ENCODE peak calls at places on chromosomes 13 and 19, in eight cellular contexts. G is AG09319, Z is stomach, T is progenitor cell of endocrine pancreas, V is lower lobe of right lung, N is GM20000, C is cardiac muscle cell, K is GM10248. B is an unnamed sample.

GRCh38 chr19:30116530-30116929 is 174.5 kb downstream of the URI1 start:
- DNase-seq in V (no peak), T (no peak), C (no peak), G (no peak), N (no peak), Z (no peak), K (no peak), B (no peak)

GRCh38 chr19:13036366-13036976 is 41.2 kb downstream of the NFIX start:
- DNase-seq in C (no peak), Z (peak), V (peak), N (no peak), G (no peak), K (no peak), T (no peak), B (no peak)

GRCh38 chr19:54390942-54391577 is 24.2 kb upstream of the TTYH1 start:
- DNase-seq in N (peak), V (no peak), T (peak), K (peak), G (peak), Z (peak), C (peak), B (peak)

GRCh38 chr13:44116562-44117315 is 237.0 kb downstream of the LACC1 start:
- DNase-seq in C (peak), N (no peak), Z (no peak), G (no peak), T (no peak), V (no peak), K (no peak), B (no peak)

GRCh38 chr19:48815870-48816501 is 5.2 kb upstream of the BCAT2 start:
- DNase-seq in N (peak), T (no peak), Z (peak), C (peak), V (no peak), K (peak), G (no peak), B (peak)

GRCh38 chr19:48997972-48998371 is 4.3 kb downstream of the RUVBL2 start:
- DNase-seq in G (no peak), K (peak), T (peak), Z (peak), V (peak), N (peak), C (peak), B (no peak)

GRCh38 chr13:36912369-36912768 is 7.7 kb downstream of the SMAD9 start:
- DNase-seq in Z (no peak), T (no peak), K (no peak), C (no peak), G (no peak), N (no peak), V (no peak), B (no peak)

GRCh38 chr19:46256855-46257254 is 27.3 kb downstream of the IGFL1 start:
- DNase-seq in T (no peak), Z (no peak), N (no peak), V (no peak), K (no peak), G (no peak), C (no peak), B (no peak)

GRCh38 chr19:4624733-4625362 is 14.5 kb upstream of the TNFAIP8L1 start:
- DNase-seq in Z (no peak), V (no peak), T (no peak), G (no peak), C (peak), K (no peak), N (no peak), B (no peak)

GRCh38 chr13:109110159-109110558 is 480.7 kb downstream of the MYO16 start:
- DNase-seq in V (no peak), T (no peak), G (no peak), C (no peak), N (no peak), Z (no peak), K (no peak), B (no peak)

GRCh38 chr13:59477011-59477410 is 686.7 kb downstream of the DIAPH3 start:
- DNase-seq in N (no peak), T (no peak), Z (no peak), K (no peak), G (no peak), C (no peak), V (no peak), B (no peak)

GRCh38 chr13:97239306-97239705 is 17.2 kb downstream of the MBNL2 start:
- DNase-seq in T (no peak), N (no peak), Z (no peak), C (no peak), G (no peak), V (no peak), K (no peak), B (no peak)

GRCh38 chr13:97237388-97237787 is 15.3 kb downstream of the MBNL2 start:
- DNase-seq in T (no peak), K (no peak), V (no peak), G (no peak), Z (no peak), C (no peak), N (no peak), B (no peak)

GRCh38 chr13:97238432-97238831 is 16.3 kb downstream of the MBNL2 start:
- DNase-seq in V (no peak), G (no peak), N (no peak), K (no peak), Z (no peak), C (no peak), T (no peak), B (no peak)

GRCh38 chr13:97239943-97240788 is 18.0 kb downstream of the MBNL2 start:
- DNase-seq in G (no peak), K (no peak), T (no peak), Z (no peak), N (no peak), C (no peak), V (no peak), B (no peak)

GRCh38 chr13:97238883-97239282 is 16.8 kb downstream of the MBNL2 start:
- DNase-seq in T (no peak), N (no peak), Z (no peak), V (no peak), G (no peak), C (no peak), K (no peak), B (no peak)
- TF ChIP-seq CTCF in T (no peak), N (no peak), Z (no peak), V (no peak), G (no peak), C (no peak), K (no peak), B (no peak)

DNA sequence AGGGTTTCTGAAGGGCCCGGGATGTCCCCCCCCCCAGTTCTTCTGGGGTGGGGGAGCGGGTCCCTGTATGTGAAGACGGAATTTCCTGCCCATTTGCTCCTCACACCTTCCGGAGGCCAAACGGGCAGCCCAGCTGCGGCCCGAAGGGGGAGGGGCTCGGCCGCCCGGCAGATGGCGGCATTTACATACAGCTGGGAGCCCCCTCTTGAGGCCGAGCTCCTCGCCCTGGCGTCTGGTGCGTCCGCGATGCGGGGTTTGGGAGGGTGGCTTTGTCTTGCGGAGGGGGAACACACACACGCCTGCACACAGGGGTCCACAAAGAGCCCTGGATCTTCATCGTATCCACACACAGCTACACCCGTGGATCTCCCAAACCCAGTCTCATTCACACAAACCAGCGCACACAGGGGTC is 891 bp upstream of the DLL3 start:
- DNase-seq in C (peak), Z (no peak), K (peak), N (peak), V (no peak), T (peak), G (no peak), B (peak)
- TF ChIP-seq CTCF in C (peak), Z (no peak), K (peak), N (peak), V (peak), T (peak), G (peak), B (peak)

GRCh38 chr19:18557474-18558201 is at the start of gene KXD1:
- DNase-seq in G (peak), V (peak), K (peak), C (peak), T (peak), N (peak), Z (peak), B (peak)
- TF ChIP-seq CTCF in G (no peak), V (no peak), K (no peak), C (no peak), T (no peak), N (no peak), Z (no peak), B (no peak)

GRCh38 chr19:16921766-16922591 is 33.2 kb downstream of the F2RL3 start:
- DNase-seq in G (no peak), C (no peak), K (no peak), Z (no peak), T (no peak), V (no peak), N (no peak), B (no peak)

GRCh38 chr19:16919496-16919895 is 30.7 kb downstream of the F2RL3 start:
- DNase-seq in V (no peak), T (no peak), G (no peak), Z (no peak), K (no peak), C (no peak), N (no peak), B (no peak)

GRCh38 chr19:16922949-16923348 is 34.1 kb downstream of the F2RL3 start:
- DNase-seq in N (no peak), K (no peak), C (no peak), T (no peak), G (no peak), V (no peak), Z (no peak), B (no peak)

GRCh38 chr19:16920816-16921529 is 32.2 kb downstream of the F2RL3 start:
- DNase-seq in G (no peak), K (no peak), C (no peak), T (no peak), V (no peak), Z (no peak), N (no peak), B (no peak)

GRCh38 chr19:16922592-16922934 is 33.8 kb downstream of the F2RL3 start:
- DNase-seq in N (no peak), Z (no peak), K (no peak), C (no peak), V (no peak), T (no peak), G (no peak), B (no peak)
- TF ChIP-seq CTCF in N (no peak), Z (no peak), K (no peak), C (no peak), V (no peak), T (no peak), G (no peak), B (no peak)

DNA sequence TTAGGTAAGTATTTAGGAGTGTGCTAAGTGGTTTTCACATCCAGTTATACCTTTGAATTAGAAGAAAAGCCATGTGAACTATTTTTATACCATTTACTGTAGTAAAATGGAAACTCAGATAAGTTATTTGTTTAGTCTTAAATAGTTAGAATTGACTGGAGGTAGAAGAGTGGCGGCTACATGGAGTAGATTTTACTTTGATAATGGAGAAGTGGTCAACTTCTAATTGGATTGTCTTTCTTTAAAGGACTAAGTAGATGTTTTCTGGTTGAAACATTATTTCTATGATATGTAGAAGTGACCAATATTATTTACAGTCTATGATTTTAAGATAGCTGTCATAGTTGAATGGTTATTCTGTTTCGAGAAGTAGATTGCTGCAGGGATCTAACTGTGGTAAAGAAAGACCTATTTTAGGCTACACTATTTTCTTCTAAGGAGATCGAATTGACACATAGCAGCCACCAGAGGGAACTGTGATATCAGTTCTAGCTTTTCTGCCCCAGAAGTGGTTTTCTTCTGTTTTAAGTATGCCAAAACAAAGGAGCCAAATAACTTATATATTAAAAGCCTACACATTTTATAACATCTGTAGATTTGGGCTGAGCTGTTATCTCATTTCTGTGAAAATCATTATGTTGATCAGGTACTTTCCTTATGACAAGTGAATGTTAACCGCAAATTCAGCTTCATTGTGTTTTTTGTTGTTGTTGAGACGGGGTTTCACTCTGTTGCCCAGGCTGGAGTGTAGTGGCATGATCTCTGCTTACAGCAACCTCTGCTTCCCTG is 26.1 kb downstream of the ZMYM2 start:
- DNase-seq in G (peak), C (peak), T (no peak), N (peak), K (peak), Z (no peak), V (no peak), B (peak)
- TF ChIP-seq CTCF in G (peak), C (peak), T (peak), N (peak), K (peak), Z (no peak), V (peak), B (peak)

GRCh38 chr19:32622002-32622401 is 41.0 kb downstream of the PDCD5 start:
- DNase-seq in G (no peak), C (no peak), Z (no peak), V (no peak), N (no peak), T (no peak), K (no peak), B (no peak)
- TF ChIP-seq CTCF in G (no peak), C (no peak), Z (no peak), V (no peak), N (no peak), T (no peak), K (no peak), B (no peak)

GRCh38 chr19:1235625-1236538 is 1.9 kb downstream of the CBARP start:
- DNase-seq in C (no peak), K (no peak), G (no peak), Z (no peak), N (no peak), T (no peak), V (no peak), B (no peak)
- TF ChIP-seq CTCF in C (no peak), K (no peak), G (no peak), Z (no peak), N (no peak), T (no peak), V (no peak), B (no peak)

GRCh38 chr13:46617382-46617781 is 64.4 kb downstream of the LRCH1 start:
- DNase-seq in Z (no peak), G (no peak), T (no peak), N (no peak), K (no peak), V (no peak), C (no peak), B (no peak)

GRCh38 chr13:46613409-46614049 is 60.6 kb downstream of the LRCH1 start:
- DNase-seq in G (no peak), T (no peak), N (no peak), K (no peak), V (no peak), C (no peak), Z (no peak), B (no peak)

GRCh38 chr13:46617885-46618284 is 64.9 kb downstream of the LRCH1 start:
- DNase-seq in V (no peak), N (no peak), C (no peak), T (no peak), K (no peak), G (no peak), Z (no peak), B (no peak)

GRCh38 chr13:46614582-46614981 is 61.6 kb downstream of the LRCH1 start:
- DNase-seq in T (no peak), G (no peak), C (no peak), N (no peak), K (no peak), Z (no peak), V (no peak), B (no peak)

DNA sequence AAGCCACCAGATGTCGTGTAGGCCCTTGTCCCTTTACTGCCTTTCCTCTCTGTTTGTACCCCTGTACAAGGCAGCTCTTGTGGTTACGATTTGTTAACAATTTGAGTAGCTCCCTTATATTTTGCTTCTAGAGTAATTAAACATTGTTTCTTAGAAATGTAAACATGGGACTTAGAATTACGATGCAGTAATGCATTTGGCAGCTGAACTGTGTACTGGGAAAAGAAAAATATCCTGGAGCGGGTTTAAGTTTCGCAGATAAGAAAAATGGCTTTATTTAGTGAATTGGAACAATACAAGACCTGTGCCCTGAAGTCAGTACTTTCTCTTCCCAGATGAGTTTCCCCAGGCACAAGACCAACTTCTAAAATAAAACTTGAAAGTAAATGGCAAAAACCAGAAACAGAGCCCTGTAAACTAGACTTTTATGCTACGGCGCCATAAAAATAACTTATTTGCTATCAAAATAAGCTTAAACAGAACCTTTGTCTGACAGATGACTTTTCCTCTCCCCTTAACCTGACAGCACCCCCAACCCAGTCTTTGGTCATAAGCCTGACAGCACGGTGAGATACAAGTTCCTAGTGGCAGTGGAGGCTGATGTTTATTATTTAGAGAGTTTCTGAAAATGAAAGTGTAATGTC is 63.0 kb downstream of the LRCH1 start:
- DNase-seq in G (no peak), K (no peak), Z (no peak), T (no peak), N (no peak), C (no peak), V (no peak), B (no peak)
- TF ChIP-seq CTCF in G (no peak), K (no peak), Z (no peak), T (no peak), N (no peak), C (no peak), V (no peak), B (no peak)

GRCh38 chr13:91078093-91078679 is 269.3 kb upstream of the MIR17HG start:
- DNase-seq in C (peak), T (no peak), N (peak), V (no peak), K (no peak), Z (no peak), G (no peak), B (peak)
- TF ChIP-seq CTCF in C (peak), T (peak), N (no peak), V (no peak), K (peak), Z (no peak), G (no peak), B (peak)

B was measured in GM13977.